ENCODE peak calls at places on chromosomes 2 and 18, in five cellular contexts. U is COR-L47; O is midbrain; A is HFF-Myc; R is activated CD8-positive, alpha-beta T cell treated with anti-CD3 and anti-CD28 coated beads for 36 hours. E is an unnamed sample.

GRCh38 chr2:104939570-104940235 is 85.8 kb downstream of the POU3F3 start:
- DNase-seq in U (no peak), O (no peak), A (no peak), R (no peak), E (no peak)

GRCh38 chr2:107412981-107413380 is 413.7 kb upstream of the RGPD4 start:
- DNase-seq in U (no peak), O (no peak), A (no peak), R (no peak), E (no peak)

GRCh38 chr2:72157871-72158771 is 10.5 kb upstream of the CYP26B1 start:
- DNase-seq in U (no peak), O (no peak), A (no peak), R (no peak), E (no peak)

GRCh38 chr2:141899740-141900139 is 231.1 kb downstream of the LRP1B start:
- DNase-seq in U (no peak), O (no peak), A (no peak), R (no peak), E (no peak)

GRCh38 chr2:26530696-26531095 is 52.8 kb upstream of the OTOF start:
- DNase-seq in U (no peak), O (no peak), A (no peak), R (no peak), E (peak; percentile 12)

GRCh38 chr2:23698733-23699391 is 228.1 kb downstream of the ATAD2B start:
- DNase-seq in U (no peak), O (no peak), A (no peak), R (no peak), E (peak; percentile 33)

GRCh38 chr18:23800902-23801301 is 111.6 kb downstream of the LAMA3 start:
- DNase-seq in U (no peak), O (no peak), A (no peak), R (no peak), E (no peak)

GRCh38 chr2:69054431-69054830 is 41.5 kb downstream of the ANTXR1 start:
- DNase-seq in U (no peak), O (no peak), A (no peak), R (peak; percentile 33), E (no peak)

GRCh38 chr2:146981921-146982320 is 862.9 kb upstream of the ACVR2A start:
- DNase-seq in U (no peak), O (no peak), A (no peak), R (no peak), E (peak; percentile 24)

GRCh38 chr2:238114331-238114841 is 14.2 kb downstream of the ESPNL start:
- DNase-seq in U (no peak), O (no peak), A (no peak), R (no peak), E (no peak)

E was measured in IMR-90.